ENCODE peak calls at places on chromosomes 4 and X, in seven cellular contexts. I, P, G, A, K, W and U are unnamed samples.

GRCh38 chrX:100979881-100980607 is 10.5 kb downstream of the ARL13A start:
- DNase-seq in A (no peak), I (no peak), G (no peak), P (no peak), W (peak; percentile 74), K (no peak), U (no peak)

GRCh38 chr4:8050555-8051206 is 107.9 kb downstream of the ABLIM2 start:
- DNase-seq in A (no peak), I (no peak), K (peak; percentile 20), P (no peak), W (no peak), G (no peak), U (peak; percentile 63)

GRCh38 chrX:42754129-42754528 is 23.8 kb downstream of the PPP1R2C start:
- DNase-seq in G (no peak), K (no peak), A (no peak), W (no peak), P (no peak), I (no peak), U (no peak)

GRCh38 chr4:127140306-127140705 is 492.5 kb upstream of the INTU start:
- DNase-seq in K (no peak), A (no peak), P (no peak), G (no peak), W (peak; percentile 44), I (no peak), U (no peak)

GRCh38 chr4:76589872-76590846 is 155.1 kb downstream of the SHROOM3 start:
- DNase-seq in K (no peak), A (no peak), I (no peak), P (peak; percentile 82), W (no peak), G (no peak), U (no peak)

GRCh38 chr4:87806520-87806919 is 7.2 kb downstream of the IBSP start:
- DNase-seq in A (no peak), I (no peak), G (no peak), P (no peak), K (no peak), W (peak; percentile 15), U (no peak)

GRCh38 chr4:122224348-122224747 is 72.2 kb downstream of the BLTP1 start:
- DNase-seq in I (no peak), K (no peak), P (no peak), G (no peak), W (peak; percentile 11), A (peak; percentile 9), U (no peak)

GRCh38 chr4:71231753-71232420 is 106.9 kb upstream of the SLC4A4 start:
- DNase-seq in P (no peak), G (no peak), I (no peak), K (no peak), W (no peak), A (no peak), U (no peak)

GRCh38 chr4:76960014-76960413 is 10.5 kb downstream of the SEPTIN11 start:
- DNase-seq in I (no peak), K (no peak), W (no peak), G (no peak), P (no peak), A (no peak), U (no peak)

GRCh38 chrX:153922932-153923857 is 2.9 kb downstream of the ARHGAP4 start:
- DNase-seq in A (no peak), I (peak; percentile 58), P (peak; percentile 87), W (peak; percentile 37), K (no peak), G (no peak), U (peak; percentile 57)
- TF ChIP-seq CTCF in A (no peak), I (no peak), P (peak; percentile 39), W (peak; percentile 48), K (peak; percentile 45), G (no peak), U (peak; percentile 45)

GRCh38 chr4:118954246-118954645 is 65.6 kb downstream of the SYNPO2 start:
- DNase-seq in A (no peak), G (no peak), W (peak; percentile 24), I (no peak), P (no peak), K (no peak), U (no peak)
- TF ChIP-seq CTCF in A (no peak), G (no peak), W (peak; percentile 40), I (no peak), P (no peak), K (no peak), U (no peak)

GRCh38 chrX:70664726-70665125 is 220.1 kb downstream of the DLG3 start:
- DNase-seq in A (peak; percentile 48), I (no peak), G (no peak), K (no peak), W (peak; percentile 37), P (no peak), U (no peak)
- TF ChIP-seq CTCF in A (peak; percentile 45), I (no peak), G (no peak), K (no peak), W (peak; percentile 48), P (no peak), U (peak; percentile 20)

DNA sequence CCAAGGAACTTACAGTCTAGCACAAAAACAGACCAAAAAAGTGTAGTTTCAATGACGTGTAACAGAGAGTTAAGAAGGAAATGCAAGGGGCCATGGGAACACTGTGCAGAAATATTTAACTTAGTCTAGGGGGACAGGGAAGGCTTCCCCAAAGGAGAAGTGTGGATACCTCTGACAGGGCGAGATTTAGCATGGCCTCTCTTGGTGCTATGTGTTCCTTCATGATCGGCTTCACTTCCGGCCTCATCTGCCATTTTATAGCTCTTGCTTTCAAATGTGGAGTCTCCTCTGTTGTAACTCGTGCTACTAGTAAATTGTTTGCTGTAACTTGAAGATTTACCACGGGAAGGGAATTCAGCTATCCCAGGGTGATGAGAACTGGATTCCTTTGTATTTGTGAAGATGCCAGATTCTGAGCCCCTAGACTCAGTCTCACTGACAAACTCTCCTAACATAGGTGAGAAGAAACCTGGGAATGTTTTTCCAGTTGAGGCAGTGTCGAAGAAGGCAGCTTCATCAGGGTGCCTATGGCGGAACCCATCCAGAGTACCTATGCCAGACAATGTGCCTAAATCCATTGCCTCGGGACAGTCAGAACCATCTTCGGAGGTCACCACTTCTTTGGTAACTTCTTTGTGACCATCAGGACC is 5.0 kb downstream of the FGA start:
- DNase-seq in W (no peak), G (no peak), A (no peak), K (no peak), I (no peak), P (no peak), U (no peak)
- TF ChIP-seq CTCF in W (no peak), G (no peak), A (no peak), K (no peak), I (no peak), P (no peak), U (no peak)

GRCh38 chrX:145213504-145213903 is 33.8 kb upstream of the SPANXN1 start:
- DNase-seq in I (peak; percentile 20), K (no peak), A (peak; percentile 44), P (no peak), W (peak; percentile 1), G (no peak), U (no peak)
- TF ChIP-seq CTCF in I (peak; percentile 67), K (no peak), A (peak; percentile 51), P (no peak), W (peak; percentile 6), G (no peak), U (peak; percentile 39)

GRCh38 chr4:110754726-110755125 is 131.8 kb upstream of the PITX2 start:
- DNase-seq in P (no peak), K (no peak), A (no peak), G (no peak), W (no peak), I (no peak), U (no peak)
- TF ChIP-seq CTCF in P (no peak), K (no peak), A (no peak), G (no peak), W (no peak), I (no peak), U (no peak)

GRCh38 chr4:142211444-142211843 is 575.1 kb downstream of the IL15 start:
- DNase-seq in K (no peak), I (no peak), W (no peak), P (no peak), A (no peak), G (no peak), U (no peak)
- TF ChIP-seq CTCF in K (no peak), I (no peak), W (no peak), P (no peak), A (no peak), G (no peak), U (no peak)

GRCh38 chr4:146256328-146256727 is 42.0 kb downstream of the REELD1 start:
- DNase-seq in G (no peak), A (no peak), K (no peak), P (no peak), I (no peak), W (no peak), U (no peak)

GRCh38 chr4:146257511-146257910 is 43.2 kb downstream of the REELD1 start:
- DNase-seq in G (no peak), W (no peak), I (no peak), P (no peak), A (no peak), K (no peak), U (no peak)

GRCh38 chr4:146252941-146253340 is 38.6 kb downstream of the REELD1 start:
- DNase-seq in A (no peak), G (no peak), W (no peak), P (no peak), K (no peak), I (no peak), U (no peak)

GRCh38 chr4:146255874-146256273 is 41.5 kb downstream of the REELD1 start:
- DNase-seq in A (no peak), I (no peak), K (no peak), W (peak; percentile 36), G (no peak), P (no peak), U (no peak)

GRCh38 chr4:146255463-146255862 is 41.1 kb downstream of the REELD1 start:
- DNase-seq in I (no peak), K (no peak), G (no peak), A (no peak), P (no peak), W (no peak), U (no peak)
- TF ChIP-seq CTCF in I (no peak), K (no peak), G (no peak), A (no peak), P (no peak), W (no peak), U (no peak)

GRCh38 chr4:91114386-91114785 is 987.2 kb downstream of the CCSER1 start:
- DNase-seq in I (no peak), A (no peak), K (no peak), G (no peak), W (no peak), P (no peak), U (no peak)

GRCh38 chr4:91111556-91111955 is 984.4 kb downstream of the CCSER1 start:
- DNase-seq in I (no peak), K (no peak), W (no peak), A (no peak), P (no peak), G (no peak), U (no peak)

GRCh38 chr4:91118597-91118996 is 991.4 kb downstream of the CCSER1 start:
- DNase-seq in A (no peak), K (no peak), G (no peak), W (no peak), I (no peak), P (no peak), U (no peak)

GRCh38 chr4:91113130-91113706 is 986.0 kb downstream of the CCSER1 start:
- DNase-seq in I (no peak), W (peak; percentile 61), K (no peak), A (peak; percentile 20), P (no peak), G (no peak), U (no peak)

GRCh38 chr4:91116861-91117260 is 989.7 kb downstream of the CCSER1 start:
- DNase-seq in W (peak; percentile 58), A (peak; percentile 33), P (no peak), I (no peak), K (no peak), G (no peak), U (no peak)
- TF ChIP-seq CTCF in W (peak; percentile 60), A (peak; percentile 40), P (no peak), I (peak; percentile 12), K (no peak), G (no peak), U (no peak)

GRCh38 chrX:131783555-131784338 is 239.4 kb upstream of the STK26 start:
- DNase-seq in I (no peak), A (peak; percentile 98), P (no peak), G (peak; percentile 89), W (no peak), K (no peak), U (no peak)
- TF ChIP-seq CTCF in I (no peak), A (peak; percentile 67), P (no peak), G (no peak), W (no peak), K (no peak), U (peak; percentile 78)